ENCODE peak calls at places on chromosome 15, in ten cellular contexts. B, K, S, V, W, Y, E, J, D and R are unnamed samples.

GRCh38 chr15:36365963-36366362 is 213.5 kb upstream of the CDIN1 start:
- DNase-seq in E (no peak), K (no peak), D (no peak), Y (no peak), V (no peak), W (no peak), J (no peak), B (no peak), S (peak), R (no peak)

GRCh38 chr15:49282366-49282765 is 112.3 kb downstream of the GALK2 start:
- DNase-seq in Y (no peak), B (peak), S (no peak), D (no peak), K (no peak), E (no peak), W (no peak), V (no peak), J (no peak), R (no peak)

GRCh38 chr15:28901987-28902745 is 16.4 kb downstream of the APBA2 start:
- DNase-seq in E (no peak), D (peak), K (peak), S (no peak), W (no peak), Y (no peak), V (no peak), B (no peak), J (no peak), R (no peak)

GRCh38 chr15:39287322-39288195 is 293.3 kb upstream of the THBS1 start:
- DNase-seq in W (peak), V (no peak), S (peak), J (no peak), B (peak), Y (no peak), E (no peak), K (no peak), D (no peak), R (no peak)

GRCh38 chr15:40363611-40364010 is 5.6 kb downstream of the DISP2 start:
- DNase-seq in V (no peak), K (no peak), S (no peak), W (no peak), E (no peak), B (no peak), J (no peak), Y (no peak), D (no peak), R (no peak)

GRCh38 chr15:57527382-57528091 is 64.2 kb upstream of the MYZAP start:
- DNase-seq in D (peak), W (peak), E (no peak), K (peak), B (peak), Y (peak), S (peak), J (peak), V (peak), R (no peak)

GRCh38 chr15:50523736-50524318 is 22.6 kb downstream of the USP50 start:
- DNase-seq in J (no peak), B (no peak), E (no peak), W (no peak), K (no peak), Y (no peak), V (no peak), S (no peak), D (no peak), R (no peak)

GRCh38 chr15:83753872-83754493 is 100.1 kb downstream of the ADAMTSL3 start:
- DNase-seq in B (no peak), J (no peak), Y (peak), K (no peak), D (no peak), S (no peak), W (no peak), E (no peak), V (no peak), R (no peak)